ENCODE peak calls at places on chromosome 18, in four cellular contexts. M, W, Y and B are unnamed samples. For H3K4me1, the result is how much of the 10 kb centered on the place peaks cover.

GRCh38 chr18:9232977-9233376 is 96.4 kb downstream of the ANKRD12 start:
- DNase-seq in M (no peak), W (no peak), Y (no peak), B (no peak)

GRCh38 chr18:53457068-53457467 is 767.4 kb downstream of the MBD2 start:
- DNase-seq in M (no peak), W (no peak), Y (no peak), B (peak)

GRCh38 chr18:23824235-23824634 is 135.0 kb downstream of the LAMA3 start:
- DNase-seq in M (no peak), W (no peak), Y (peak), B (no peak)

GRCh38 chr18:68172842-68173549 is 541.9 kb downstream of the TMX3 start:
- DNase-seq in M (no peak), W (peak), Y (no peak), B (peak)

GRCh38 chr18:32378705-32379104 is 92.0 kb downstream of the GAREM1 start:
- DNase-seq in M (no peak), W (no peak), Y (peak), B (no peak)

GRCh38 chr18:10010611-10011015 is 96.8 kb downstream of the VAPA start:
- DNase-seq in M (no peak), W (peak), Y (peak), B (no peak)

GRCh38 chr18:50982802-50983179 is 15.0 kb downstream of the ELAC1 start:
- DNase-seq in M (no peak), W (no peak), Y (peak), B (peak)

GRCh38 chr18:10201226-10201625 is 253.2 kb upstream of the APCDD1 start:
- DNase-seq in M (no peak), W (no peak), Y (no peak), B (no peak)

GRCh38 chr18:69000366-69000765 is 202.5 kb downstream of the CCDC102B start:
- DNase-seq in M (no peak), W (no peak), Y (peak), B (no peak)

GRCh38 chr18:457533-457932 is 43.0 kb downstream of the COLEC12 start:
- DNase-seq in M (no peak), W (no peak), Y (peak), B (no peak)

GRCh38 chr18:47899107-47899840 is 31.2 kb downstream of the SMAD2 start:
- DNase-seq in M (peak), W (no peak), Y (peak), B (peak)

GRCh38 chr18:7822435-7823425 is 255.6 kb downstream of the PTPRM start:
- DNase-seq in M (no peak), W (no peak), Y (no peak), B (no peak)

GRCh38 chr18:79941473-79942119 is 9.9 kb downstream of the SLC66A2 start:
- DNase-seq in M (no peak), W (peak), Y (no peak), B (no peak)

GRCh38 chr18:34153711-34154110 is 71.0 kb downstream of the NOL4 start:
- DNase-seq in M (no peak), W (no peak), Y (peak), B (peak)

DNA sequence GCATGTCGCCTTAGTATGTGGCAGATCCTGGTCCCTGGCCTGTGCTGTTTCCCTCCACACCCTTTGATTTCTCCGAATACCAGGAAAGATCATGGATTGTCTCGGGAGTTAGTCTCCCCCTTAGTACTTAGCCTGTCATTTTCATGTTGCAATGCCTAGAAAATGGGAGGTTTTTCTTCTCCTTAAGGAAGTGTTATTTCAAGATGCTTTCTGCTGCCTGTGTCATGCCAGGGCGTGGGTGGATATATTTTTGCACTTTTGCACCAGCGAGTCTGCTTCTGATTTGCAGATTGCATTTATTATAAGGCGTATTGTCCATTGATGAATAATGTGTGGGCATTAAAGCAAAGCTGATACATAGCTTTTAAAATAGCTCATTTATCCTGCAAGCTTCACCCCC is 223.5 kb downstream of the NEDD4L start:
- DNase-seq in M (no peak), W (no peak), Y (peak), B (no peak)
- H3K4me1 ChIP-seq in M (under half), W (under half), Y (under half), B (under half)

DNA sequence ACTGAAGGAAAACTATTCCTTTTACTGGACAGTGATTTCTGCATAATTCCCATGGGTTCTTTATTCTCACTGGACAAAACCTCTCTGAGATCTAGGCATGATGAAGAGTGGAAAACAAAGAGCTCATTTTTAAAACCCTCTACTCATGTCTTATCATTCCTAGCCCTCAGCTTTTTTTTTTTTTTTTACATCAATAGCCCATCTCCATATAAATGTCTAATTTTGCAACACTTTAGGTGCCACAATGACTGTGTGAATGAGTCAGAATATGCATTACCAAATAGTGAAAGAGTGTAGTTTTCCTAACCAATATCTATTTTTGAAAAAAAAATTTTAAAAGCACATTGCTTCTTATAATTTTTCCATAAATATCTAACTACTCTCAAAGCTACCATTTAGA is 74.8 kb downstream of the TCF4 start:
- DNase-seq in M (no peak), W (no peak), Y (no peak), B (no peak)
- H3K4me1 ChIP-seq in M (under half), W (under half), Y (under half), B (half or more)

GRCh38 chr18:63186934-63187574 is 132.5 kb downstream of the BCL2 start:
- DNase-seq in M (no peak), W (no peak), Y (no peak), B (no peak)
- H3K4me1 ChIP-seq in M (under half), W (under half), Y (under half), B (under half)

GRCh38 chr18:58659691-58660090 is 11.6 kb upstream of the MALT1 start:
- DNase-seq in M (no peak), W (no peak), Y (no peak), B (no peak)

GRCh38 chr18:58654896-58655614 is 16.2 kb upstream of the MALT1 start:
- DNase-seq in M (no peak), W (no peak), Y (no peak), B (no peak)

GRCh38 chr18:58657081-58657480 is 14.2 kb upstream of the MALT1 start:
- DNase-seq in M (no peak), W (no peak), Y (no peak), B (no peak)

GRCh38 chr18:58660915-58661314 is 10.3 kb upstream of the MALT1 start:
- DNase-seq in M (no peak), W (no peak), Y (no peak), B (no peak)

GRCh38 chr18:58657494-58657893 is 13.8 kb upstream of the MALT1 start:
- DNase-seq in M (no peak), W (no peak), Y (no peak), B (no peak)
- H3K4me1 ChIP-seq in M (under half), W (under half), Y (under half), B (under half)

DNA sequence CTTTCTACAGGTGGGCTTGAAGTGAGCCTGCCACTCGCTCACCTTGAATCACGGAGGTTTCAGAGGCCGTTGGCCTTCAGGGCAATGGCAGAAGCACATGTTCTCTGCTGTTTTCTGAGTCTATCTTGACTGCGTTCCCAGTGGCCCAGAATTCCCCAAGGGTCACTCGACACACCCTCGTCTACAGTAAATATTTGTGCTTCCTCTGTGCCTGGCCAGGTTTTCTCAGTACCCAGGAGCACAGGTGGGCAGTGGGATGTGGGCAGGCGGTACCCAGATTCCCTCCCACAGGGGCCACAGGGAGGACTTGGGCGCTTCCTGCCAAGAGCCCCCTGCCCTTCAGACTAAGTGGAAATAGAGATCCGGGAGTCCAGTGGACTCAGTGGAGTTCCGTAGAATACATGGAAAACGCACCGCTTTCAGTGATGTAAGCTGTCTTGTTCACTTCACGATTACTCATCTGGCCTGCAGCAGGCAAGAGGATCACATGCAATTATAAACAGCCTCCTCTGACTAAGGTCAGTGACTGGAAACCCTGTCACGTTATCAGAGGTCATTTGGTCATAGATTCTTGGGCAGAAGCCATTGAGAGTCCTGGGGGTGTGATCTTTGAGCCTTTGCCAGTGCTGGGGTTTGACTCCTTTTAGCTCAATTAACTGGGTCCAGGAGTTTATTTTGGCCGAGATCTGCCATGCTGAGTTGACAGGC is 179.8 kb downstream of the NEDD4L start:
- DNase-seq in M (no peak), W (peak), Y (peak), B (no peak)
- H3K4me1 ChIP-seq in M (under half), W (under half), Y (under half), B (under half)